ENCODE peak calls at places on chromosomes 5 and 9, in eight cellular contexts. F is A549, R is breast epithelium, S is mucosa of descending colon, E is IMR-90, L is body of pancreas, C is left lung, T is psoas muscle. A is an unnamed sample. For H3K4me1, the result is how much of the 10 kb centered on the place peaks cover.

GRCh38 chr9:29213374-29214161 is 1640.3 kb upstream of the C9orf72 start:
- DNase-seq in E (no peak), S (no peak), L (no peak), R (no peak), F (peak), T (peak), C (no peak), A (no peak)

GRCh38 chr9:111897831-111898144 is 1.2 kb downstream of the UGCG start:
- DNase-seq in T (no peak), C (no peak), L (no peak), S (no peak), E (no peak), F (no peak), R (no peak), A (no peak)

GRCh38 chr9:98720402-98720801 is 11.7 kb upstream of the GABBR2 start:
- DNase-seq in L (no peak), F (no peak), R (no peak), C (no peak), S (no peak), T (no peak), E (no peak), A (no peak)

GRCh38 chr5:11791777-11792176 is 112.5 kb downstream of the CTNND2 start:
- DNase-seq in F (no peak), T (no peak), C (no peak), S (no peak), L (peak), R (peak), E (no peak), A (no peak)

GRCh38 chr5:93894471-93895354 is 153.3 kb upstream of the POU5F2 start:
- DNase-seq in C (no peak), R (no peak), F (peak), E (peak), T (no peak), S (no peak), L (no peak), A (no peak)

GRCh38 chr9:88586452-88586851 is 51.5 kb downstream of the NXNL2 start:
- DNase-seq in T (no peak), R (no peak), F (no peak), E (no peak), S (no peak), L (no peak), C (no peak), A (no peak)

GRCh38 chr5:80853413-80853812 is 106.8 kb upstream of the RASGRF2 start:
- DNase-seq in E (no peak), F (no peak), C (no peak), L (no peak), R (no peak), S (no peak), T (no peak), A (no peak)

GRCh38 chr9:105245720-105246161 is 1.3 kb downstream of the SLC44A1 start:
- DNase-seq in C (no peak), F (no peak), S (no peak), L (no peak), E (no peak), R (no peak), T (no peak), A (no peak)

GRCh38 chr5:102262688-102263087 is 33.4 kb downstream of the SLCO4C1 start:
- DNase-seq in C (no peak), F (no peak), L (no peak), T (no peak), R (no peak), E (no peak), S (no peak), A (no peak)

GRCh38 chr5:137218471-137218870 is 280.7 kb downstream of the SPOCK1 start:
- DNase-seq in E (peak), C (no peak), R (no peak), S (no peak), T (no peak), F (peak), L (peak), A (no peak)

GRCh38 chr5:178474562-178475184 is 115.5 kb downstream of the COL23A1 start:
- DNase-seq in S (no peak), E (no peak), T (no peak), F (no peak), L (no peak), C (no peak), R (no peak), A (no peak)

GRCh38 chr5:174482549-174482948 is 241.8 kb upstream of the MSX2 start:
- DNase-seq in C (no peak), S (no peak), L (no peak), T (no peak), R (no peak), E (no peak), F (no peak), A (no peak)

DNA sequence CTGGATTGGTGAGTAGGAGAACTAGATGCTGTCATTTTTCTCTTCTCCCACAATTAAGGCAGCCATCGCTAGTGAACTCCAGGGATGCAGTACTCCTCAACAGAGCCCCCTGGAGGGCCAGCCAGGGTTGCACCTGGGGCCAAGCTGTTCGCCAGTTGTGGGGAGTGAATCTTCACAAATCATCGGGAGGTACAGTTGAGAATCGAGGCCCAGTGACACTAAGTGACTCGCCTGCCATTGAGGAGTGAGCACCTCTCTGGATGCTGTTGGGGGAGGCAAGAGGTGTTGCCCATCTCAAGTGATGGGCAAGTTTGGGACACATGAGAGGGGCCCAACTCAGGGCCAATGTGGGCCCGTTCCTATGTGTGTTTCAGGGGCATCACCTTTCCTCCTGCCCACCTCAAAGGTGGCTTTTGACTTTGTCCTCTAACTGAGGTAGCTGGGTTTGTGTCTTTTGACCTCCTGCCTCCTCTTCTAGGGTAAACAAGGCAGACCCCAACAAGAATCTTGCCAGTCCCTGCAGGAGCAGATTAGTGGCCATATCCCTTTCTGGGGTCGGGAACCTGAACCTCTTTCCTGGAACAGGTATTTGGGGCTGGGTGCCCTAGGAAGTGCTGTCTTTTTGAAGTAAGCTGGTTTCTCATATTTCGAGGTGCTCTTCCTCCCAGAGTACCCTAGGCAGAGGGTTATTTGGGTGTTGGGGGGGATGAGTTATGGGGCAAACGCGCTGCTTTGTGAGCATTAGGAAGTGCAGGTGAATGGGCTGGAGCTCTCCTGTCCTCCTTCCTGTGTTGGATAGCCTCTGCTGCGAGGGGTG is 181.2 kb downstream of the MACROH2A1 start:
- DNase-seq in F (no peak), S (no peak), R (peak), C (no peak), L (no peak), T (no peak), E (no peak), A (peak)
- TF ChIP-seq CTCF in F (no peak), S (no peak), R (no peak), C (no peak), L (no peak), T (no peak), E (no peak), A (no peak)

GRCh38 chr5:159459951-159460538 is 129.8 kb upstream of the IL12B start:
- DNase-seq in L (no peak), E (peak), T (no peak), C (no peak), S (no peak), F (no peak), R (no peak), A (no peak)
- H3K4me1 ChIP-seq in L (under half), E (under half), T (under half), C (under half), S (under half), F (half or more), R (under half), A (under half)

GRCh38 chr5:153941265-153941664 is 97.4 kb downstream of the FAM114A2 start:
- DNase-seq in T (no peak), L (no peak), R (no peak), C (no peak), F (no peak), E (no peak), S (no peak), A (no peak)
- H3K4me3 ChIP-seq in T (no peak), L (no peak), R (no peak), C (no peak), F (no peak), E (no peak), S (no peak), A (no peak)

GRCh38 chr9:130368631-130369103 is 76.1 kb upstream of the ASS1 start:
- DNase-seq in C (no peak), F (peak), T (no peak), L (no peak), E (no peak), R (no peak), S (no peak), A (no peak)
- TF ChIP-seq CTCF in C (no peak), F (no peak), T (no peak), L (no peak), E (peak), R (no peak), S (no peak), A (peak)

GRCh38 chr9:33225319-33226152 is 14.4 kb upstream of the SPINK4 start:
- DNase-seq in R (peak), E (peak), S (no peak), C (no peak), L (peak), F (peak), T (no peak), A (no peak)

GRCh38 chr9:33222031-33222430 is 17.9 kb upstream of the SPINK4 start:
- DNase-seq in S (no peak), F (no peak), C (no peak), R (no peak), T (no peak), L (no peak), E (no peak), A (no peak)

GRCh38 chr9:33220681-33221567 is 19.0 kb upstream of the SPINK4 start:
- DNase-seq in F (no peak), R (no peak), L (peak), S (no peak), C (no peak), T (peak), E (no peak), A (no peak)

GRCh38 chr9:33221568-33221884 is 18.4 kb upstream of the SPINK4 start:
- DNase-seq in C (no peak), L (no peak), T (no peak), S (no peak), R (no peak), F (no peak), E (no peak), A (no peak)

DNA sequence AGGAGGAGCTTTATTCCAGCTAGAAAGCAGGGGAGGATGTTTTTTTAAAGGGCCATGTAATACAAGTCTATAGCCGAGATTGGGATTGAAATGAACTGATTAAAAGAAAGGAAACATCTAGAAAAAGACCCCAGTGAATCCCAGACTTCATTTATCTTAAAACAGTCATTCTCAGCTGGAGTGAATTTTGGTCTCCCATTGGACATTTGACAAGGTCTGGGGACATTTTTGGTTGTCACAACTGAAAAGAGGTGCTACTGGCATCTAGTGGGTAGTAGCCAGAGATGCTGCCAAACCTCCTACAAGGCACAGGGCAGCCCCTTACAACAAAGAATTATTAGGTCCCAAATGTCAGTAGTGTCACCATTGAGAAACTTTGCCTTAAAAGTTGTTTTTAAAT is 16.3 kb upstream of the SPINK4 start:
- DNase-seq in S (no peak), E (no peak), T (no peak), F (no peak), C (no peak), L (no peak), R (no peak), A (no peak)
- H3K4me1 ChIP-seq in S (under half), E (under half), T (under half), F (under half), C (under half), L (under half), R (under half), A (under half)

GRCh38 chr9:136723362-136723976 is 11.1 kb downstream of the DIPK1B start:
- DNase-seq in S (no peak), C (no peak), E (no peak), R (no peak), L (no peak), F (no peak), T (no peak), A (no peak)

GRCh38 chr9:136725612-136726011 is 13.2 kb downstream of the DIPK1B start:
- DNase-seq in R (no peak), S (no peak), T (no peak), C (no peak), F (no peak), E (peak), L (no peak), A (no peak)

GRCh38 chr9:136723989-136724388 is 11.6 kb downstream of the DIPK1B start:
- DNase-seq in L (no peak), C (no peak), R (no peak), S (no peak), T (no peak), E (no peak), F (no peak), A (no peak)

GRCh38 chr9:136726118-136726517 is 13.7 kb downstream of the DIPK1B start:
- DNase-seq in T (no peak), E (no peak), S (no peak), L (no peak), R (no peak), C (no peak), F (no peak), A (no peak)

GRCh38 chr9:136724772-136725171 is 12.4 kb downstream of the DIPK1B start:
- DNase-seq in C (no peak), S (no peak), L (no peak), E (no peak), R (no peak), T (no peak), F (no peak), A (no peak)
- H3K4me3 ChIP-seq in C (no peak), S (no peak), L (no peak), E (no peak), R (no peak), T (no peak), F (no peak), A (no peak)

GRCh38 chr9:128555180-128555721 is 2.9 kb downstream of the SPTAN1 start:
- DNase-seq in L (peak), T (no peak), R (no peak), C (no peak), E (peak), F (peak), S (no peak), A (no peak)

GRCh38 chr9:128552744-128553221 is 396 bp downstream of the SPTAN1 start:
- DNase-seq in T (peak), C (peak), F (peak), S (peak), R (peak), L (peak), E (no peak), A (no peak)

GRCh38 chr9:128556276-128556675 is 3.9 kb downstream of the SPTAN1 start:
- DNase-seq in C (no peak), F (no peak), R (no peak), S (no peak), T (no peak), L (no peak), E (no peak), A (no peak)

GRCh38 chr9:128553695-128554094 is 1.3 kb downstream of the SPTAN1 start:
- DNase-seq in E (peak), T (no peak), R (no peak), S (no peak), F (peak), C (no peak), L (no peak), A (no peak)

GRCh38 chr9:128554155-128554862 is 1.9 kb downstream of the SPTAN1 start:
- DNase-seq in T (peak), R (peak), E (peak), F (peak), S (peak), L (peak), C (peak), A (peak)
- TF ChIP-seq CTCF in T (no peak), R (no peak), E (peak), F (no peak), S (no peak), L (no peak), C (no peak), A (no peak)

GRCh38 chr5:120512068-120512467 is 48.0 kb downstream of the PRR16 start:
- DNase-seq in S (no peak), E (no peak), T (no peak), L (no peak), F (no peak), C (no peak), R (no peak), A (no peak)
- H3K4me1 ChIP-seq in S (under half), E (under half), T (under half), L (under half), F (under half), C (under half), R (under half), A (under half)

DNA sequence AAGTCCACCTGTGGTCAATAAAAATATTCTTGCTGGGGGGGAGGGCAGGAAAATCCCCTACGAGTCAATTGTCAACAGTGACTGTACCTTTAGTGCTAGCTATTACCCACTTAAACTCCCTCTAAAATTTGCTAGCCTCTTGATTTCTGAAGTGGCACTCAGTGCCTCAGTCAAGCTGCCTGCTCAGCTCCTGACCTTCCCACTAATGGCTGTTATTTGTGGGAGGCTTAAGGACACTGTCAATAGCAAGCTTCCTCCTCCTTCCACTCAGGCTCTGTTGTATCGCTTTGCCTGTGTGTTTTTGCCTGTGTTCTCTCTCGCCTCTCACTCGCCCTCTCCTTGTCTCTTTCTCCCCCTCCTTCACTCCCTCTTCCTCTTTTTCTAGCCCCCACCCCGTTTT is 140.8 kb downstream of the BNC2 start:
- DNase-seq in E (peak), F (no peak), S (no peak), L (no peak), R (no peak), C (no peak), T (no peak), A (no peak)
- H3K4me3 ChIP-seq in E (no peak), F (no peak), S (no peak), L (no peak), R (no peak), C (no peak), T (no peak), A (no peak)

DNA sequence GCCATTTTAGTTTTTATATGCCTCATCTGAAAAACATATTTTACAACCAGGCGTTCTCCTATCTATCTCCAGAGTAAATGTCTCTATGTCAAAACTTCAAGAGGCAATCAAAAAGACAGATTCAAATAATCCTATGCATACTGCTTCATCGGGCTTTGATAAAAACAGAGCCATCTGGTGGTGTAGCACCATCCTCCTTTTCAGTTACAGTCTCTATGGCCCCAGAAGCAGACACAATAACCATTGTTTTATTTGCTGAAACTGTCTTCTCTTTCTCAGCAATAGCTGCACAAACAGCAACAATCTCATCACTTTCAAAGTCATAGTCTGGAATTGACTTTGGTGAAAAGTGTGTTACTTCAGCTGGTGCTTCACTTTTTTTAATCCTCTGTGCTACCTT is 36.3 kb downstream of the PTGER4 start:
- DNase-seq in C (no peak), E (no peak), S (no peak), T (no peak), L (no peak), R (no peak), F (peak), A (no peak)
- TF ChIP-seq CTCF in C (no peak), E (peak), S (no peak), T (no peak), L (no peak), R (no peak), F (peak), A (peak)